ENCODE peak calls at places on chromosomes 6 and 20, in eight cellular contexts. W is GM20000, D is heart left ventricle, O is right atrium auricular region, G is glutamatergic neuron, R is brain microvascular endothelial cell, V is IMR-90, J is left ventricle myocardium inferior. B is an unnamed sample.
A peak's percentile ranks its signal among the peaks of the same experiment; 100 is the strongest.

GRCh38 chr6:160973856-160974255 is 17.7 kb upstream of the MAP3K4 start:
- DNase-seq in W (no peak), V (peak; percentile 67), D (no peak), J (no peak), R (peak; percentile 19), O (no peak), G (no peak), B (no peak)

GRCh38 chr20:2305946-2306345 is 10.1 kb downstream of the TGM3 start:
- DNase-seq in O (no peak), W (no peak), V (no peak), G (no peak), D (no peak), R (no peak), J (no peak), B (no peak)

GRCh38 chr6:77666340-77666739 is 13.5 kb downstream of the MEI4 start:
- DNase-seq in D (no peak), G (no peak), J (no peak), W (no peak), R (no peak), O (no peak), V (no peak), B (no peak)

GRCh38 chr6:34149831-34150400 is 4.0 kb upstream of the GRM4 start:
- DNase-seq in W (no peak), O (no peak), V (no peak), D (no peak), R (no peak), G (no peak), J (no peak), B (no peak)

GRCh38 chr6:13467216-13467600 is 20.2 kb downstream of the GFOD1 start:
- DNase-seq in G (no peak), O (no peak), W (no peak), V (no peak), R (no peak), J (no peak), D (peak; percentile 50), B (no peak)

GRCh38 chr6:26272171-26272631 is 92.8 kb upstream of the BTN3A2 start:
- DNase-seq in W (no peak), V (no peak), R (no peak), O (peak; percentile 64), D (peak; percentile 38), J (peak; percentile 20), G (no peak), B (peak; percentile 77)

GRCh38 chr20:62723351-62723750 is 14.7 kb downstream of the NTSR1 start:
- DNase-seq in V (peak; percentile 38), D (peak; percentile 15), R (no peak), J (peak; percentile 14), W (no peak), G (no peak), O (no peak), B (no peak)

GRCh38 chr20:50464026-50464724 is 46.0 kb upstream of the PTPN1 start:
- DNase-seq in R (peak; percentile 44), G (peak; percentile 61), O (peak; percentile 78), J (peak; percentile 39), V (peak; percentile 49), D (peak; percentile 61), W (peak; percentile 59), B (peak; percentile 72)

GRCh38 chr6:6556738-6557503 is 31.6 kb upstream of the LY86 start:
- DNase-seq in J (peak; percentile 36), G (peak; percentile 48), W (peak; percentile 58), D (peak; percentile 48), V (peak; percentile 5), O (no peak), R (peak; percentile 23), B (no peak)

GRCh38 chr6:114362396-114362795 is 19.6 kb upstream of the HS3ST5 start:
- DNase-seq in G (no peak), R (no peak), V (no peak), W (no peak), J (no peak), D (no peak), O (no peak), B (no peak)

GRCh38 chr20:47360207-47360488 is 3.6 kb upstream of the ZMYND8 start:
- DNase-seq in V (peak; percentile 64), W (no peak), J (no peak), R (no peak), O (no peak), D (no peak), G (no peak), B (no peak)

GRCh38 chr6:111423055-111423633 is 59.9 kb downstream of the REV3L start:
- DNase-seq in G (no peak), J (no peak), R (peak; percentile 20), W (no peak), O (no peak), V (peak; percentile 52), D (no peak), B (no peak)

GRCh38 chr20:63977392-63978276 is 1.8 kb downstream of the SAMD10 start:
- DNase-seq in G (peak; percentile 14), V (peak; percentile 88), O (no peak), J (no peak), R (peak; percentile 83), D (no peak), W (no peak), B (no peak)

GRCh38 chr6:56475736-56476457 is 166.8 kb downstream of the DST start:
- DNase-seq in O (no peak), D (peak; percentile 43), R (peak; percentile 50), G (no peak), J (peak; percentile 20), W (no peak), V (peak; percentile 71), B (no peak)

GRCh38 chr6:144528605-144529425 is 243.7 kb downstream of the UTRN start:
- DNase-seq in G (peak; percentile 21), J (no peak), R (peak; percentile 73), V (peak; percentile 28), O (no peak), W (no peak), D (peak; percentile 26), B (no peak)

GRCh38 chr20:4014031-4014474 is 1.3 kb downstream of the RNF24 start:
- DNase-seq in O (no peak), D (no peak), R (peak; percentile 74), G (no peak), W (peak; percentile 46), J (no peak), V (peak; percentile 85), B (no peak)

GRCh38 chr20:208937-209566 is 18.0 kb upstream of the DEFB129 start:
- DNase-seq in D (no peak), W (peak; percentile 41), J (no peak), V (peak; percentile 79), G (no peak), R (peak; percentile 65), O (no peak), B (no peak)

GRCh38 chr20:54070187-54070987 is at the start of gene BCAS1:
- DNase-seq in W (no peak), O (no peak), J (no peak), G (no peak), R (no peak), V (no peak), D (no peak), B (no peak)

GRCh38 chr6:167968091-167968490 is 29.4 kb upstream of the KIF25 start:
- DNase-seq in G (peak; percentile 76), V (no peak), O (no peak), J (no peak), W (no peak), D (no peak), R (no peak), B (no peak)

GRCh38 chr6:15062311-15063252 is 183.3 kb upstream of the JARID2 start:
- DNase-seq in O (no peak), V (peak; percentile 99), J (no peak), D (no peak), G (no peak), R (peak; percentile 99), W (no peak), B (no peak)

GRCh38 chr6:97866616-97867015 is 583.6 kb upstream of the MMS22L start:
- DNase-seq in G (no peak), O (no peak), J (no peak), W (no peak), V (no peak), D (no peak), R (no peak), B (no peak)

GRCh38 chr6:156752666-156753301 is 24.4 kb upstream of the ARID1B start:
- DNase-seq in R (no peak), O (no peak), V (no peak), D (peak; percentile 33), G (no peak), J (no peak), W (peak; percentile 39), B (no peak)
- TF ChIP-seq CTCF in R (peak; percentile 41), O (no peak), V (peak; percentile 4), D (peak; percentile 40), G (no peak), J (peak; percentile 45), W (peak; percentile 6), B (no peak)

DNA sequence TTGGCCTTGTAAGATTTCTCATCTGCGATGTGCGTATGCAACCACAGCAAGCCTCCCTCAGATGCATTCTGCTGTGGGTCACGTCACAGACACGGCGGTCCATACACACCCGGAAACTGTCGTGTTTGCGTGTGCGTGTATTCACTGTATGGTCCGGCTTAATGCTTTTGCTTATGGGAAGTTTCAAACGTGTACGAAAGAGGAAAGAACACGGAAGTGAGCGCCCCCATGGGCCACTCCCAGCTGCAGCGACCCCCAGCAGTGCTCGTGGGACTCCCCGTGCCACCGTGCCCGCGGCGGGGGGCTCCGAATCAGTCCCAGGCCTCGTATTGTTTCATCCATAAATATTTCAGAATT is 10.2 kb downstream of the DLL1 start:
- DNase-seq in V (no peak), J (no peak), D (no peak), G (no peak), W (no peak), R (no peak), O (no peak), B (no peak)
- TF ChIP-seq CTCF in V (no peak), J (no peak), D (no peak), G (no peak), W (no peak), R (no peak), O (no peak), B (no peak)

GRCh38 chr20:22909436-22909835 is 125.7 kb upstream of the SSTR4 start:
- DNase-seq in O (no peak), G (no peak), R (no peak), V (no peak), D (no peak), W (no peak), J (no peak), B (no peak)
- TF ChIP-seq CTCF in O (no peak), G (no peak), R (no peak), V (no peak), D (no peak), W (no peak), J (no peak), B (no peak)

DNA sequence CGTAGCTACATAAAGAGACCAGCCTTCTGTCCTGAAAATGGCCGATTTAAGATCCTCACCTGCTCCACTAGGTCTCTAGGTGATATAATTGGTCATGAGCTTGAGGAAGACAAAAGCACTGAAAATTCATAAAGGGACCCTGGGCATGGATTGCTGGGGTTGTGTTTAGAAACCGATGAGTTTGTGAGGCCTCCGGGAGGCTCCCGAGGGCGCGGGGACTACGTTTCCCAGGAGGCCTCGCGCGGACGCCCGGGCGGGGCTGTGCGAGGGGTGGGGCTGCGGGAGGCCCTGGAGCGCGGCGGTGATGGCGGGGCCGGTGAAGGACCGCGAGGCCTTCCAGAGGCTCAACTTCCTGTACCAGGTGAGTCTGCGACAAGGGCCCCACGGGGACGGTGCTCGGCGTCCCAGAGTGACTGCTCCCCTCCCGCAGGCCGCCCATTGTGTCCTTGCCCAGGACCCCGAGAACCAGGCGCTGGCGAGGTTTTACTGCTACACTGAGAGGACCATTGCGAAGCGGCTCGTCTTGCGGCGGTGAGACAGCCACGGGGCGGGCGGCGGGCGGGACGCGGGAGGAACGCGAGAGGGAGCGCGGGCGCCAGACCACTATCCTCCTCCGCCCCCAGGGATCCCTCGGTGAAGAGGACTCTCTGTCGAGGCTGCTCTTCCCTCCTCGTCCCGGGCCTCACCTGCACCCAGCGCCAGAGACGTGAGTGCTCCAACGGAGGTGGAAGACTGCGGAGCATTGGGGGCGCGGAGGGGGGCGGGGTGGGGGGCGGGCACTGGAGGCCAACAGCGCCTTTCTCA is at the start of gene RPP21:
- DNase-seq in R (peak; percentile 72), O (peak; percentile 75), V (peak; percentile 70), G (peak; percentile 92), D (peak; percentile 90), W (peak; percentile 96), J (peak; percentile 88), B (peak; percentile 91)
- TF ChIP-seq CTCF in R (no peak), O (no peak), V (no peak), G (no peak), D (no peak), W (no peak), J (no peak), B (no peak)

B was measured in type B pancreatic cell.